ENCODE peak calls at places on chromosomes 2 and 18, in nine cellular contexts. I is fibroblast of lung, L is OCI-LY7, E is endothelial cell of umbilical vein, X is PC-9, W is GM23248, U is mammary epithelial cell, T is SK-N-SH, B is IMR-90. A is an unnamed sample.

GRCh38 chr18:50508228-50508627 is 51.7 kb upstream of the MAPK4 start:
- DNase-seq in I (no peak), L (no peak), E (no peak), X (no peak), W (no peak), U (no peak), T (no peak), B (no peak), A (no peak)

GRCh38 chr2:26043862-26044736 is 10.2 kb downstream of the RAB10 start:
- DNase-seq in I (peak; percentile 48), L (no peak), E (peak; percentile 18), X (no peak), W (peak; percentile 55), U (peak; percentile 59), T (no peak), B (no peak), A (peak; percentile 66)

GRCh38 chr18:36372902-36373301 is 75.4 kb downstream of the FHOD3 start:
- DNase-seq in I (peak; percentile 24), L (no peak), E (no peak), X (peak; percentile 10), W (peak; percentile 17), U (peak; percentile 85), T (no peak), B (peak; percentile 85), A (no peak)

GRCh38 chr2:105517814-105518705 is 119.2 kb upstream of the FHL2 start:
- DNase-seq in I (peak; percentile 81), L (no peak), E (peak; percentile 21), X (peak; percentile 40), W (peak; percentile 45), U (no peak), T (peak; percentile 38), B (no peak), A (no peak)

GRCh38 chr2:112737544-112738232 is 16.9 kb downstream of the NT5DC4 start:
- DNase-seq in I (no peak), L (no peak), E (no peak), X (no peak), W (no peak), U (no peak), T (no peak), B (no peak), A (no peak)

GRCh38 chr18:70175216-70175615 is 30.3 kb downstream of the RTTN start:
- DNase-seq in I (no peak), L (no peak), E (no peak), X (no peak), W (no peak), U (no peak), T (no peak), B (no peak), A (no peak)

GRCh38 chr2:236574000-236574399 is 4.4 kb downstream of the ACKR3 start:
- DNase-seq in I (no peak), L (no peak), E (peak; percentile 18), X (no peak), W (no peak), U (no peak), T (no peak), B (no peak), A (no peak)

GRCh38 chr2:83742117-83742782 is 716.8 kb downstream of the SUCLG1 start:
- DNase-seq in I (peak; percentile 9), L (no peak), E (peak; percentile 10), X (no peak), W (peak; percentile 19), U (peak; percentile 38), T (peak; percentile 1), B (no peak), A (no peak)

GRCh38 chr2:174964404-174964803 is 40.8 kb downstream of the CHN1 start:
- DNase-seq in I (no peak), L (no peak), E (no peak), X (no peak), W (no peak), U (no peak), T (no peak), B (no peak), A (no peak)

GRCh38 chr18:48991299-48992055 is 40.7 kb upstream of the SMAD7 start:
- DNase-seq in I (no peak), L (peak; percentile 33), E (no peak), X (peak; percentile 52), W (no peak), U (peak; percentile 22), T (no peak), B (no peak), A (no peak)

GRCh38 chr2:241859436-241860183 is 916 bp upstream of the PDCD1 start:
- DNase-seq in I (peak; percentile 48), L (no peak), E (no peak), X (no peak), W (peak; percentile 84), U (no peak), T (peak; percentile 77), B (peak; percentile 36), A (peak; percentile 80)

GRCh38 chr2:197191948-197192338 is 118.6 kb downstream of the ANKRD44 start:
- DNase-seq in I (no peak), L (peak; percentile 31), E (no peak), X (no peak), W (no peak), U (no peak), T (no peak), B (no peak), A (peak; percentile 51)

GRCh38 chr2:12613137-12613912 is 103.4 kb upstream of the TRIB2 start:
- DNase-seq in I (no peak), L (peak; percentile 59), E (no peak), X (no peak), W (no peak), U (no peak), T (peak; percentile 36), B (no peak), A (no peak)

GRCh38 chr2:138829326-138829725 is 49.1 kb upstream of the NXPH2 start:
- DNase-seq in I (peak; percentile 30), L (peak; percentile 37), E (peak; percentile 24), X (peak; percentile 28), W (no peak), U (peak; percentile 5), T (peak; percentile 49), B (peak; percentile 4), A (peak; percentile 78)

GRCh38 chr2:153354406-153354805 is 124.2 kb downstream of the RPRM start:
- DNase-seq in I (no peak), L (no peak), E (no peak), X (peak; percentile 3), W (no peak), U (peak; percentile 9), T (no peak), B (no peak), A (no peak)

GRCh38 chr18:8895987-8896619 is 190.7 kb downstream of the MTCL1 start:
- DNase-seq in I (peak; percentile 76), L (no peak), E (no peak), X (no peak), W (peak; percentile 88), U (peak; percentile 74), T (no peak), B (peak; percentile 88), A (no peak)

DNA sequence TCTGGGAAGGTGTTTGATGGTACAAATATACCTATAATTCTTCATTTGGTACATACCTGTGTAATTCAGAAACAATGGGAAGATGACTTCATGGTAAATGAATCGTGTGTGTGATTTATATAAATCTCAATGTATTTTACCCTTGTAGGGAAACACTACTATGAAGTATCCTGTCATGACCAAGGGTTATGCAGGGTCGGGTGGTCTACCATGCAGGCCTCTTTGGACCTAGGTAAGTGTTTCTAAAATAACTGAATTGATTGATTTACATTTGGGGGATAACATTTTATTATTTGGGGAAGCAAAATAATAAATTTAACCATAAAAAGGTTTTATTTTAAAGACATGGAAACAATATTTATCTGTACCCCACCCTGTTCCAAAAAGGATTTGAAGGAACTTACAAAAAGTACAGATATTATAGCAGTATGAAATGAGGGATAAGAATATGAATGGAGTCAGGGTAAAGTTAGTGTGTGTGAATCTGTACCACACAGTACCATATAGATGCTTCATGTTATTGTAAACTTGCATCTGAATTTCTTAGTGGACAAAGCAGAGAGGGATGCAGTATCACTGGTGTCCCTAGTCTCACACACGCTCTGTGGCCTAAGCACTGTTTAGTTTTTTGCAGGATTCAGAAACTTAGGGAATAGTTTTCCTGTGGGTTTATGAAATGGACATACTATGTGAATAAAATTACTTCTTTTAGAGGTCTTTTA is 11.5 kb downstream of the DDX1 start:
- DNase-seq in I (no peak), L (no peak), E (no peak), X (no peak), W (no peak), U (no peak), T (no peak), B (no peak), A (no peak)
- H3K36me3 ChIP-seq in I (peaks cover 19% of the 10 kb centered on the region), L (peaks cover 97% of the 10 kb centered on the region), E (peaks cover 52% of the 10 kb centered on the region), X (peaks cover 86% of the 10 kb centered on the region), W (peaks cover 93% of the 10 kb centered on the region), U (peaks cover 79% of the 10 kb centered on the region), T (peaks cover 98% of the 10 kb centered on the region), B (peaks cover 52% of the 10 kb centered on the region), A (peaks cover 32% of the 10 kb centered on the region)

GRCh38 chr18:25510096-25510495 is 158.1 kb upstream of the ZNF521 start:
- DNase-seq in I (no peak), L (no peak), E (no peak), X (no peak), W (no peak), U (no peak), T (no peak), B (no peak), A (no peak)
- H4K20me1 ChIP-seq in I (no peaks in the 10 kb centered on the region), L (no peaks in the 10 kb centered on the region), E (no peaks in the 10 kb centered on the region), X (no peaks in the 10 kb centered on the region), W (no peaks in the 10 kb centered on the region), U (no peaks in the 10 kb centered on the region), T (no peaks in the 10 kb centered on the region), B (no peaks in the 10 kb centered on the region), A (no peaks in the 10 kb centered on the region)

GRCh38 chr2:206149330-206149729 is 9.9 kb downstream of the NDUFS1 start:
- DNase-seq in I (no peak), L (no peak), E (no peak), X (no peak), W (no peak), U (no peak), T (no peak), B (no peak), A (no peak)

GRCh38 chr2:206145665-206146064 is 13.6 kb downstream of the NDUFS1 start:
- DNase-seq in I (no peak), L (no peak), E (no peak), X (no peak), W (no peak), U (no peak), T (no peak), B (no peak), A (no peak)

GRCh38 chr2:206150631-206151030 is 8.6 kb downstream of the NDUFS1 start:
- DNase-seq in I (no peak), L (no peak), E (no peak), X (no peak), W (no peak), U (no peak), T (no peak), B (no peak), A (peak; percentile 54)

GRCh38 chr2:206154197-206154596 is 5.0 kb downstream of the NDUFS1 start:
- DNase-seq in I (peak; percentile 8), L (peak; percentile 44), E (no peak), X (no peak), W (peak; percentile 11), U (no peak), T (no peak), B (no peak), A (no peak)

GRCh38 chr2:206150168-206150567 is 9.1 kb downstream of the NDUFS1 start:
- DNase-seq in I (no peak), L (no peak), E (no peak), X (no peak), W (no peak), U (no peak), T (no peak), B (no peak), A (no peak)
- H3K36me3 ChIP-seq in I (peaks cover 13% of the 10 kb centered on the region), L (peaks cover 88% of the 10 kb centered on the region), E (peaks cover 25% of the 10 kb centered on the region), X (no peaks in the 10 kb centered on the region), W (peaks cover 52% of the 10 kb centered on the region), U (peaks cover 32% of the 10 kb centered on the region), T (peaks cover 55% of the 10 kb centered on the region), B (peaks cover 24% of the 10 kb centered on the region), A (peaks cover 3% of the 10 kb centered on the region)

GRCh38 chr2:235535423-235536130 is 41.7 kb downstream of the AGAP1 start:
- DNase-seq in I (no peak), L (no peak), E (no peak), X (no peak), W (no peak), U (no peak), T (no peak), B (no peak), A (no peak)
- H4K20me1 ChIP-seq in I (peaks cover 2% of the 10 kb centered on the region), L (no peaks in the 10 kb centered on the region), E (peaks cover 3% of the 10 kb centered on the region), X (peaks cover 67% of the 10 kb centered on the region), W (no peaks in the 10 kb centered on the region), U (no peaks in the 10 kb centered on the region), T (peaks cover 46% of the 10 kb centered on the region), B (peaks cover 74% of the 10 kb centered on the region), A (peaks cover 1% of the 10 kb centered on the region)

A was measured in MM.1S.